ENCODE peak calls at places on chromosomes 1 and 21, in nine cellular contexts. M, L, O, Q, A, I, T, N and R are unnamed samples. For H3K4me1, the result is how much of the 10 kb centered on the place peaks cover.

GRCh38 chr1:231731262-231731661 is 104.7 kb downstream of the DISC1 start:
- DNase-seq in M (no peak), L (no peak), O (no peak), Q (no peak), A (no peak), I (no peak), T (no peak), N (no peak), R (no peak)

GRCh38 chr1:81585371-81585770 is 215.4 kb upstream of the ADGRL2 start:
- DNase-seq in M (no peak), L (no peak), O (no peak), Q (no peak), A (no peak), I (no peak), T (no peak), N (no peak), R (no peak)

GRCh38 chr1:47241114-47242113 is 9.4 kb upstream of the TAL1 start:
- DNase-seq in M (no peak), L (no peak), O (no peak), Q (no peak), A (no peak), I (no peak), T (no peak), N (no peak), R (peak)

GRCh38 chr1:79711001-79711431 is 704.5 kb upstream of the ADGRL4 start:
- DNase-seq in M (no peak), L (no peak), O (no peak), Q (no peak), A (no peak), I (no peak), T (peak), N (no peak), R (no peak)

GRCh38 chr1:53557830-53558784 is 98.9 kb downstream of the DMRTB1 start:
- DNase-seq in M (no peak), L (no peak), O (no peak), Q (no peak), A (no peak), I (peak), T (no peak), N (no peak), R (no peak)

GRCh38 chr21:29481641-29482040 is 182.9 kb downstream of the BACH1 start:
- DNase-seq in M (no peak), L (no peak), O (no peak), Q (no peak), A (no peak), I (no peak), T (peak), N (no peak), R (no peak)

GRCh38 chr1:163565171-163565570 is 243.4 kb downstream of the NUF2 start:
- DNase-seq in M (no peak), L (no peak), O (peak), Q (no peak), A (no peak), I (no peak), T (no peak), N (no peak), R (no peak)

GRCh38 chr1:50368179-50369007 is 54.9 kb downstream of the DMRTA2 start:
- DNase-seq in M (no peak), L (peak), O (peak), Q (peak), A (no peak), I (no peak), T (peak), N (peak), R (no peak)

GRCh38 chr1:34916104-34916503 is 13.3 kb downstream of the DLGAP3 start:
- DNase-seq in M (no peak), L (no peak), O (no peak), Q (no peak), A (no peak), I (no peak), T (no peak), N (no peak), R (peak)

GRCh38 chr1:53519412-53519811 is 60.2 kb downstream of the DMRTB1 start:
- DNase-seq in M (no peak), L (no peak), O (no peak), Q (no peak), A (peak), I (no peak), T (no peak), N (no peak), R (no peak)

GRCh38 chr1:55056632-55056992 is 17.3 kb downstream of the PCSK9 start:
- DNase-seq in M (no peak), L (no peak), O (no peak), Q (no peak), A (no peak), I (no peak), T (no peak), N (no peak), R (no peak)

GRCh38 chr1:200488375-200489165 is 78.7 kb upstream of the ZNF281 start:
- DNase-seq in M (no peak), L (peak), O (peak), Q (peak), A (no peak), I (no peak), T (peak), N (peak), R (no peak)

GRCh38 chr21:45870851-45871615 is 110.5 kb upstream of the COL6A1 start:
- DNase-seq in M (peak), L (no peak), O (no peak), Q (no peak), A (no peak), I (peak), T (no peak), N (no peak), R (no peak)

GRCh38 chr1:23838401-23838866 is 13.2 kb upstream of the HMGCL start:
- DNase-seq in M (peak), L (peak), O (peak), Q (peak), A (peak), I (peak), T (peak), N (peak), R (peak)

GRCh38 chr1:217211484-217211883 is 419.4 kb downstream of the GPATCH2 start:
- DNase-seq in M (no peak), L (no peak), O (no peak), Q (no peak), A (no peak), I (no peak), T (no peak), N (no peak), R (no peak)

GRCh38 chr1:168550971-168551370 is 7.2 kb upstream of the XCL2 start:
- DNase-seq in M (no peak), L (no peak), O (no peak), Q (no peak), A (no peak), I (no peak), T (no peak), N (no peak), R (no peak)

GRCh38 chr1:76933847-76934657 is 66.8 kb downstream of the ST6GALNAC5 start:
- DNase-seq in M (no peak), L (no peak), O (peak), Q (no peak), A (no peak), I (no peak), T (no peak), N (no peak), R (no peak)

GRCh38 chr1:26797627-26798026 is 9.9 kb downstream of the PIGV start:
- DNase-seq in M (no peak), L (no peak), O (no peak), Q (no peak), A (no peak), I (no peak), T (no peak), N (no peak), R (no peak)

GRCh38 chr1:28269529-28269928 is 10.2 kb downstream of the SESN2 start:
- DNase-seq in M (no peak), L (no peak), O (no peak), Q (no peak), A (no peak), I (no peak), T (no peak), N (no peak), R (no peak)

GRCh38 chr1:162299018-162299417 is 77.6 kb downstream of the SPATA46 start:
- DNase-seq in M (no peak), L (no peak), O (no peak), Q (no peak), A (no peak), I (no peak), T (no peak), N (no peak), R (no peak)

GRCh38 chr1:26119892-26120608 is 8.4 kb downstream of the PDIK1L start:
- DNase-seq in M (no peak), L (no peak), O (no peak), Q (no peak), A (no peak), I (no peak), T (no peak), N (no peak), R (no peak)

GRCh38 chr1:226082959-226083302 is 20.4 kb downstream of the H3-3A start:
- DNase-seq in M (peak), L (peak), O (peak), Q (peak), A (peak), I (peak), T (no peak), N (no peak), R (peak)

GRCh38 chr1:23242414-23242813 is 25.1 kb upstream of the HTR1D start:
- DNase-seq in M (no peak), L (no peak), O (no peak), Q (no peak), A (no peak), I (no peak), T (no peak), N (peak), R (no peak)

GRCh38 chr1:237879195-237879594 is 11.5 kb downstream of the ZP4 start:
- DNase-seq in M (no peak), L (no peak), O (no peak), Q (no peak), A (no peak), I (no peak), T (peak), N (no peak), R (no peak)

GRCh38 chr1:232922475-232922874 is 27.9 kb upstream of the NTPCR start:
- DNase-seq in M (no peak), L (no peak), O (no peak), Q (no peak), A (no peak), I (no peak), T (peak), N (no peak), R (no peak)

GRCh38 chr1:226697151-226697575 is 41.9 kb downstream of the ITPKB start:
- DNase-seq in M (no peak), L (no peak), O (no peak), Q (no peak), A (no peak), I (no peak), T (peak), N (no peak), R (no peak)

GRCh38 chr1:91803847-91804545 is 82.0 kb downstream of the TGFBR3 start:
- DNase-seq in M (no peak), L (no peak), O (no peak), Q (no peak), A (no peak), I (no peak), T (no peak), N (no peak), R (no peak)

GRCh38 chr1:208499601-208500000 is 255.4 kb upstream of the PLXNA2 start:
- DNase-seq in M (no peak), L (no peak), O (no peak), Q (no peak), A (no peak), I (no peak), T (no peak), N (no peak), R (no peak)

GRCh38 chr1:161484613-161485012 is 20.6 kb upstream of the FCGR2A start:
- DNase-seq in M (no peak), L (no peak), O (peak), Q (no peak), A (no peak), I (no peak), T (no peak), N (no peak), R (no peak)

GRCh38 chr21:43268086-43268803 is 99.4 kb downstream of the CRYAA start:
- DNase-seq in M (peak), L (no peak), O (no peak), Q (no peak), A (no peak), I (no peak), T (no peak), N (no peak), R (no peak)

GRCh38 chr1:5594056-5594956 is 397.9 kb downstream of the NPHP4 start:
- DNase-seq in M (no peak), L (no peak), O (no peak), Q (peak), A (no peak), I (no peak), T (no peak), N (no peak), R (peak)

GRCh38 chr1:83799474-83800085 is 199.4 kb downstream of the TTLL7 start:
- DNase-seq in M (no peak), L (no peak), O (no peak), Q (no peak), A (no peak), I (no peak), T (no peak), N (no peak), R (no peak)

DNA sequence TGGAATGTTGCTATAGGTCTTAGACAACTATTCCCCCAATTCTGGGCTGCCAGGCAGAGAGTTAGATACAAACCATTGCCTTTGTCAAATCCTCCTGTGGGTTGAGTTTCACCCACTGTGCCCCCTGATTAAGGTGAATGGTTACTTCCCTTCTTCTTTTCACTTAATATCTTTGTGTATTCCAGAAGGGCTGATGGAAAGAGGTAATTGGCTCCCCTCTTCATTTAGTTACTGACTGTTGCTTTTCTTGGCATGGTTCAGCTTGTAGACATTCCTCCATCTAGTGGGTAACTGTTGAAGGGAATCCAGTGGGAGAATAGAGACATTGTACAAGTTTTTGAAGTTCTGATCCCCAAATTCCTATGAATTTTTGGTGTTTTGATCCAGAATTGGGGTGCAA is 43.8 kb upstream of the MACF1 start:
- DNase-seq in M (no peak), L (no peak), O (no peak), Q (no peak), A (no peak), I (no peak), T (no peak), N (no peak), R (no peak)
- TF ChIP-seq CTCF in M (no peak), L (no peak), O (no peak), Q (no peak), A (peak), I (no peak), T (peak), N (no peak), R (no peak)

DNA sequence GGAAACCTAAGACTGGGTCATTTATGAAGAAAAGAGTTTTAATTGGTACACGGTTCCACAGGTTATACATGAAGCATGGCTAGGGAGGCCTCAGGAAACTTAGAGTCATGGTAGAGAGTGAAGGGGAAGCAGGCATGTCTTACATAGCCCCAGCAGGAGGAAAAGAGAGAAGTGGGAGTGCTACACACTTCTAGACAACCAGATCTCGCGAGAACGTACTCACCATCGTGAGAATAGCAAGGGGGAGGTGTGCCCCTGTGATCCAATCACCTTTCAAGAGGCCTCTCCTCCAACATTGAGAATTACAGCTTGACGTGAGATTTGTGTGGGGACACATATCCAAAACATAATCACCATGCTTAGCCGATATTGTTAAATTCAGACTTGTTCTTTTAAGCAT is 62.8 kb downstream of the DYRK1A start:
- DNase-seq in M (no peak), L (no peak), O (no peak), Q (no peak), A (no peak), I (no peak), T (no peak), N (no peak), R (no peak)
- H3K4me1 ChIP-seq in M (half or more), L (under half), O (under half), Q (under half), A (half or more), I (under half), T (under half), N (under half), R (under half)

DNA sequence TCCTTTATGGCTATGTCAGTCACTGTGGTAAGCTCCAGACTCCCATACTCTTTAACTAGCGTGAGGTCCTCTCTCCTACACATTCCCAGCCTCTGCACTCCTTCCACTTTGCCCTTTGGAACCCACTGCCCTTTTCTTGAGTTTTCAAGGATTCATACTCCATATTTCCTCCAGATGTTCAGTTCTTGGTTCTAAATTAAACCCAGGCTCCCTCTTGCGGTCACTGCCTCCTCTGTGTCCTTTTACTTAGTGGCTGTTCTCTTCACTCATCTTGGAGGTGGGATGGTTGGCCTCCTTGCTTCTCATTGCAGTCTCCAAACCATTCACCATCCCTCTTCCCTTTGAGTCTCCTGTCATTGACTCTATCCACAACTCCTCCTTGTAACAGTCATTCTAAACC is 208.1 kb downstream of the TGFB2 start:
- DNase-seq in M (no peak), L (no peak), O (no peak), Q (no peak), A (no peak), I (no peak), T (no peak), N (no peak), R (no peak)
- TF ChIP-seq CTCF in M (peak), L (no peak), O (no peak), Q (no peak), A (no peak), I (no peak), T (peak), N (no peak), R (no peak)

GRCh38 chr1:22228074-22228473 is 85.2 kb upstream of the WNT4 start:
- DNase-seq in M (no peak), L (no peak), O (no peak), Q (no peak), A (no peak), I (no peak), T (no peak), N (no peak), R (no peak)
- H3K4me1 ChIP-seq in M (under half), L (under half), O (under half), Q (under half), A (under half), I (under half), T (under half), N (under half), R (under half)

DNA sequence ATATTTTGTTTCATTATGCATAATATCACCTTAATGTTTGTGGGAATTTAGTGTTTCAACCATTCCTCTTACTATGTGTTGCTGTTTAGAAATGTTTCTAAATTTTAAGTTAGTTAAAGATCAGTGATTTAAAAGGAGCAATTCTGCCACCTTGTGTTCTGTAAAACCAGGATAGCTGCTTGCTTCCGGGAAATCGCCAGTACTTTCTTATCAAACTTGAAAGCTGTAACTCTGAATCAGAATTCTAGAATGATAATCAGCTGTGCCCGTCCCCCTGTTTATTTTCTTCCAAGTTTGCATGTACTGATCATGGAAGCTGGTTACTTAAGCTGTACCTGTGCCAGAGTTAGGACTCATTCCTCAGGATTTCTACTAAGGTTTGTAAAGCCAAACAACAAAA is 656.4 kb downstream of the LTN1 start:
- DNase-seq in M (no peak), L (peak), O (peak), Q (no peak), A (no peak), I (no peak), T (peak), N (no peak), R (no peak)
- TF ChIP-seq CTCF in M (peak), L (no peak), O (peak), Q (no peak), A (peak), I (peak), T (peak), N (no peak), R (peak)

DNA sequence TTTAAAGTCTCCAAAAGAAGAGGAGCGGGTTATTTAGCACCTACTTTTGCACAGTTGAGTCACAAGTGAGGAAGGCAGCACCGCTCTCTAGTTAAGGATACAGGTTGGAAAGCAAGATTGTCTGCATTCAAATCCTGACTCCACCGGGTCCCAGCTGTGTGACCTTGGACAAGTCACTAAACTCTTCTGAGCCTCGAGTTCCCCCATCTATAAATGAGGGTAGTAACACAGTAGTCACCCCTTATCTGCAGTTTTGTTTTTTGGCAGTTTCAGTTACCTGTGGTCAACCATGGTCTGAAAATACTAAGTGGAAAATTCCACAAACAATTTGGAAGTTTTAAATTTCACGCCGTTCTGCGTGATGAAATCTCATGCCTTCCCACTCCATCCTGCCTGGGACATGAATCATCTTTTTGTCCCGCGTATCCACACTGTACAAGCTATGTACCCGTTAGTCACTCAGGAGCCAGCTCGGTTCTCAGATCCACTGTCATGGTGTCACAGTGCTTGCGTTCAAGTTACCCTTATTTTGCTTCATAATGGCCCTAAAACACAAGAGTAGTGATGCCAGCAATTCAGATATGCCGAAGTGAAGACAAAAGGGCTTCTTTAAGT is 49.4 kb downstream of the CAPZB start:
- DNase-seq in M (no peak), L (no peak), O (no peak), Q (no peak), A (no peak), I (peak), T (peak), N (no peak), R (peak)
- H3K4me1 ChIP-seq in M (half or more), L (half or more), O (under half), Q (under half), A (half or more), I (under half), T (under half), N (under half), R (under half)

GRCh38 chr1:63601463-63601862 is 8.3 kb downstream of the PGM1 start:
- DNase-seq in M (no peak), L (no peak), O (peak), Q (no peak), A (no peak), I (no peak), T (no peak), N (no peak), R (no peak)
- TF ChIP-seq CTCF in M (no peak), L (no peak), O (peak), Q (no peak), A (no peak), I (no peak), T (no peak), N (no peak), R (no peak)

GRCh38 chr1:205294914-205295310 is 26.6 kb downstream of the NUAK2 start:
- DNase-seq in M (no peak), L (no peak), O (no peak), Q (no peak), A (no peak), I (no peak), T (peak), N (no peak), R (no peak)
- H3K4me1 ChIP-seq in M (under half), L (under half), O (under half), Q (under half), A (under half), I (under half), T (under half), N (under half), R (under half)

GRCh38 chr1:188365874-188366273 is 1537.1 kb downstream of the PLA2G4A start:
- DNase-seq in M (no peak), L (no peak), O (peak), Q (no peak), A (no peak), I (no peak), T (peak), N (no peak), R (no peak)
- TF ChIP-seq CTCF in M (no peak), L (no peak), O (peak), Q (no peak), A (no peak), I (no peak), T (peak), N (peak), R (no peak)